ENCODE peak calls at places on chromosomes 5 and 9, in seven cellular contexts. M is stomach, X is D721Med, W is cardiac fibroblast, K is PC-3, B is mammary epithelial cell, G is BJ. U is an unnamed sample.

GRCh38 chr5:100584069-100584468 is 48.9 kb downstream of the FAM174A start:
- DNase-seq in M (no peak), X (no peak), W (no peak), K (no peak), B (no peak), G (no peak), U (no peak)

GRCh38 chr5:83453937-83454336 is 17.6 kb upstream of the VCAN start:
- DNase-seq in M (no peak), X (no peak), W (no peak), K (no peak), B (no peak), G (no peak), U (no peak)

GRCh38 chr9:134049772-134050588 is 17.8 kb downstream of the BRD3 start:
- DNase-seq in M (peak; percentile 47), X (no peak), W (no peak), K (no peak), B (no peak), G (no peak), U (no peak)

GRCh38 chr9:33867747-33868429 is 50.9 kb downstream of the UBE2R2 start:
- DNase-seq in M (no peak), X (no peak), W (peak; percentile 57), K (no peak), B (no peak), G (peak; percentile 36), U (no peak)

GRCh38 chr5:173762930-173763329 is 125.2 kb upstream of the CPEB4 start:
- DNase-seq in M (no peak), X (no peak), W (no peak), K (no peak), B (no peak), G (no peak), U (no peak)

GRCh38 chr9:24257726-24258125 is 288.0 kb downstream of the IZUMO3 start:
- DNase-seq in M (no peak), X (no peak), W (no peak), K (peak; percentile 46), B (peak; percentile 16), G (peak; percentile 20), U (no peak)

GRCh38 chr9:135039266-135039870 is 48.1 kb upstream of the OLFM1 start:
- DNase-seq in M (peak; percentile 4), X (no peak), W (no peak), K (no peak), B (no peak), G (no peak), U (no peak)

GRCh38 chr5:175254155-175254554 is 189.8 kb downstream of the DRD1 start:
- DNase-seq in M (no peak), X (no peak), W (peak; percentile 49), K (no peak), B (no peak), G (no peak), U (no peak)

GRCh38 chr9:117414220-117414905 is 494 bp downstream of the ASTN2 start:
- DNase-seq in M (peak; percentile 37), X (peak; percentile 31), W (peak; percentile 12), K (no peak), B (peak; percentile 18), G (no peak), U (peak; percentile 30)

GRCh38 chr9:109753308-109753707 is 26.7 kb upstream of the PALM2AKAP2 start:
- DNase-seq in M (no peak), X (no peak), W (no peak), K (no peak), B (no peak), G (no peak), U (no peak)

GRCh38 chr5:78277715-78278114 is 16.8 kb downstream of the AP3B1 start:
- DNase-seq in M (no peak), X (no peak), W (no peak), K (no peak), B (no peak), G (no peak), U (no peak)

GRCh38 chr5:157917909-157918809 is 59.2 kb upstream of the CLINT1 start:
- DNase-seq in M (peak; percentile 67), X (no peak), W (peak; percentile 85), K (peak; percentile 92), B (peak; percentile 73), G (peak; percentile 30), U (peak; percentile 46)

GRCh38 chr9:128068656-128069221 is 707 bp downstream of the SLC25A25 start:
- DNase-seq in M (no peak), X (no peak), W (no peak), K (no peak), B (no peak), G (no peak), U (no peak)

GRCh38 chr5:124736111-124736813 is 10.2 kb downstream of the ZNF608 start:
- DNase-seq in M (no peak), X (no peak), W (no peak), K (no peak), B (no peak), G (peak; percentile 87), U (no peak)

GRCh38 chr5:140424135-140424534 is 22.5 kb downstream of the ANKHD1 start:
- DNase-seq in M (no peak), X (no peak), W (no peak), K (no peak), B (no peak), G (no peak), U (no peak)

DNA sequence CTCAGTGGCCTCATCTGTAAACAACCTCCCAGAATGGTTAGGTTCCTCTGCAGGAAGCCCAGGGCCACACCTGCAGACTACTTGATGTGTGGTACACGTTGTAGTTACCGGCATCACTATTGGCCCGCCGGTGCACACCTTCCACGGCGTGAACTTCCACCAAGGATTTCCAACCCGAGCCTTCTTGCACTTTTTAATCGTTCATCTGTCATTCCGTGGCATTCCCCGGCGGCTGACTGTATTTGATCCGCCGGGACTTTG is 5.3 kb upstream of the TRIM41 start:
- DNase-seq in M (no peak), X (no peak), W (no peak), K (no peak), B (no peak), G (no peak), U (no peak)
- TF ChIP-seq CTCF in M (no peak), X (no peak), W (no peak), K (no peak), B (no peak), G (no peak), U (no peak)

GRCh38 chr5:148398698-148399121 is 15.0 kb downstream of the FBXO38 start:
- DNase-seq in M (no peak), X (no peak), W (no peak), K (peak; percentile 54), B (no peak), G (no peak), U (no peak)
- TF ChIP-seq CTCF in M (no peak), X (no peak), W (no peak), K (peak; percentile 75), B (no peak), G (no peak), U (no peak)

DNA sequence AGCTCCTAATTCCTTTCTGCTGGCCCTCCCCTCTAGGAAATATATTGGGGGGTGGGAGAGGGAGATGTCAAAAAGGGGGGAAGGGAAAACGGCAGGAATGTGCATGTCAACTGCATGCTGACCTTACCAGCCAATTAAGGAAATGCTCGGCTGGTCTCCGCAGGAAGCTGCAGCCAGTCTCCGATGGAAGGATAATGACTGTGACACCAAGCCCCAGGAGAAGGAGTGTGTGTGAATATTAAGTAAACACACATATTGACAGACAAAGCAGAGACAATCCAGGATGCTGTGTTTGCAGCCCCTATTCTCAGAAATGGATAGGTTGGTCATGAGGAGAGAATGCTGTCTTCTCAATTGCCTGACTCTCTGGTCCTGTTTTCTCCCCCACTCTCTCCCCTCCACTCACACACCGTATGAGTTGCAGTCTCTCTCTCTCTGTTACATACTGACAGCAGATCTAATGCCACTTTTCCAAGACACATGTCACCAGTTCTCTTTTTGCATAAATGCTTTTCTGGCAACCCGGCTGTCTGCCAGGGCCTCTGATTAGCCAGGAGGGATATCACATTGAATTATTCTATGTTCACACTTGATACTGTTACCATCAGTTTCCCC is 85.7 kb downstream of the EPB41L4A start:
- DNase-seq in M (no peak), X (no peak), W (no peak), K (no peak), B (no peak), G (no peak), U (no peak)
- TF ChIP-seq CTCF in M (no peak), X (no peak), W (no peak), K (no peak), B (no peak), G (no peak), U (no peak)

DNA sequence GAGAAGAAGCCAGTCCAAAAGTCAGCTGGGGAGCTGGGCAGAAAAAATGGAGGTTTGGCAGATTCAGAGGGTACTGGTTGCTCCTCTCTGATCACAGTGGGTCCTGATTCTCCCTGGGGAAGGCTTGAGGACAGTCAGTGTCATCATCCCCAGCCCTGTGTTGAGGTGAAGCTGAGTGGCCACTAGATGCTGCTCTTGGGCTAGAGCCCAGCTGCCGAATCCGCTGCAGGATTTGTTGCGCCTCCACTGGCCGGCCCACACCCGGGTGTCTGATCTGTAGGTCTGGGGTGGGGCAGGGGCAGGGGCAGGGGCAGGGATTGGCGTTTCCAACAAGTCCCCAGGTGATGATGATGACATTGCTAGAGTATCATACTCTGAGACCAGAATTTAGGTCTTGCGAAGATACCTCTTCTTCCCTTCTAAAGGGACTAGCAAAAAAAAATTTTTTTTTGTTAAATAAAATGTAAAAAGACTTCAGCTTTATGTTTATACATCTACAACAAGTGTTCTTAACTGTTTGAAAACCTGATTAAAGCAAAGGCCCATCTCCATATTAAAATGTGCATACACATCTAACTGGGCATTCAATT is 106.8 kb downstream of the PDE6A start:
- DNase-seq in M (peak; percentile 49), X (peak; percentile 92), W (peak; percentile 78), K (peak; percentile 90), B (peak; percentile 56), G (no peak), U (peak; percentile 87)
- TF ChIP-seq CTCF in M (peak; percentile 12), X (peak; percentile 84), W (peak; percentile 96), K (peak; percentile 99), B (peak; percentile 95), G (peak; percentile 94), U (peak; percentile 98)

GRCh38 chr5:51466214-51466613 is 83.0 kb downstream of the ISL1 start:
- DNase-seq in M (no peak), X (no peak), W (no peak), K (no peak), B (no peak), G (no peak), U (no peak)

GRCh38 chr5:51465165-51465564 is 81.9 kb downstream of the ISL1 start:
- DNase-seq in M (peak; percentile 26), X (no peak), W (no peak), K (peak; percentile 23), B (no peak), G (no peak), U (no peak)

GRCh38 chr5:51472472-51472871 is 89.2 kb downstream of the ISL1 start:
- DNase-seq in M (no peak), X (no peak), W (no peak), K (no peak), B (no peak), G (no peak), U (no peak)

GRCh38 chr5:51471642-51472041 is 88.4 kb downstream of the ISL1 start:
- DNase-seq in M (no peak), X (no peak), W (no peak), K (no peak), B (no peak), G (no peak), U (no peak)

GRCh38 chr5:51468196-51468595 is 84.9 kb downstream of the ISL1 start:
- DNase-seq in M (no peak), X (no peak), W (peak; percentile 22), K (peak; percentile 6), B (no peak), G (no peak), U (no peak)
- TF ChIP-seq CTCF in M (no peak), X (no peak), W (no peak), K (peak; percentile 33), B (peak; percentile 30), G (peak; percentile 48), U (no peak)

U was measured in RWPE1.